ENCODE peak calls at places on chromosomes 12 and 14, in eight cellular contexts. One of them, this sample, is unnamed.

GRCh38 chr12:100955139-100955538 is 160.6 kb downstream of the ANO4 start:
- DNase-seq in activated naive CD4-positive, alpha-beta T cell: no peak
- DNase-seq in hippocampal formation: no peak
- DNase-seq in NCI-H748 treated with DMSO at 0.1 percent for 48 hours: no peak
- DNase-seq in T47D: no peak
- DNase-seq in activated CD4-positive, alpha-beta T cell treated with anti-CD3 and anti-CD28 coated beads, Interleukin-2, amount 50 U/mL, for 4 hours: no peak
- DNase-seq in pancreas: no peak
- DNase-seq in central memory CD4-positive, alpha-beta T cell: no peak
- DNase-seq in this sample: no peak

GRCh38 chr14:72433511-72433910 is 460.4 kb downstream of the DPF3 start:
- DNase-seq in central memory CD4-positive, alpha-beta T cell: no peak
- DNase-seq in activated naive CD4-positive, alpha-beta T cell: no peak
- DNase-seq in T47D: no peak
- DNase-seq in NCI-H748 treated with DMSO at 0.1 percent for 48 hours: no peak
- DNase-seq in pancreas: no peak
- DNase-seq in activated CD4-positive, alpha-beta T cell treated with anti-CD3 and anti-CD28 coated beads, Interleukin-2, amount 50 U/mL, for 4 hours: no peak
- DNase-seq in hippocampal formation: no peak
- DNase-seq in this sample: no peak

GRCh38 chr12:53145383-53145782 is 35.1 kb upstream of the ZNF740 start:
- DNase-seq in activated naive CD4-positive, alpha-beta T cell: no peak
- DNase-seq in pancreas: peak; percentile 16
- DNase-seq in activated CD4-positive, alpha-beta T cell treated with anti-CD3 and anti-CD28 coated beads, Interleukin-2, amount 50 U/mL, for 4 hours: no peak
- DNase-seq in hippocampal formation: no peak
- DNase-seq in central memory CD4-positive, alpha-beta T cell: no peak
- DNase-seq in T47D: no peak
- DNase-seq in NCI-H748 treated with DMSO at 0.1 percent for 48 hours: no peak
- DNase-seq in this sample: no peak

GRCh38 chr12:44154128-44154527 is 318.2 kb downstream of the TMEM117 start:
- DNase-seq in T47D: no peak
- DNase-seq in hippocampal formation: no peak
- DNase-seq in central memory CD4-positive, alpha-beta T cell: no peak
- DNase-seq in pancreas: no peak
- DNase-seq in activated naive CD4-positive, alpha-beta T cell: no peak
- DNase-seq in activated CD4-positive, alpha-beta T cell treated with anti-CD3 and anti-CD28 coated beads, Interleukin-2, amount 50 U/mL, for 4 hours: no peak
- DNase-seq in NCI-H748 treated with DMSO at 0.1 percent for 48 hours: no peak
- DNase-seq in this sample: no peak

GRCh38 chr12:125393569-125393968 is 328.3 kb downstream of the AACS start:
- DNase-seq in activated CD4-positive, alpha-beta T cell treated with anti-CD3 and anti-CD28 coated beads, Interleukin-2, amount 50 U/mL, for 4 hours: no peak
- DNase-seq in activated naive CD4-positive, alpha-beta T cell: no peak
- DNase-seq in NCI-H748 treated with DMSO at 0.1 percent for 48 hours: no peak
- DNase-seq in T47D: no peak
- DNase-seq in pancreas: no peak
- DNase-seq in hippocampal formation: no peak
- DNase-seq in central memory CD4-positive, alpha-beta T cell: no peak
- DNase-seq in this sample: no peak

GRCh38 chr12:16604853-16605252 is 1.1 kb downstream of the LMO3 start:
- DNase-seq in activated naive CD4-positive, alpha-beta T cell: no peak
- DNase-seq in NCI-H748 treated with DMSO at 0.1 percent for 48 hours: peak; percentile 46
- DNase-seq in pancreas: no peak
- DNase-seq in hippocampal formation: no peak
- DNase-seq in T47D: no peak
- DNase-seq in activated CD4-positive, alpha-beta T cell treated with anti-CD3 and anti-CD28 coated beads, Interleukin-2, amount 50 U/mL, for 4 hours: no peak
- DNase-seq in central memory CD4-positive, alpha-beta T cell: no peak
- DNase-seq in this sample: no peak

GRCh38 chr12:2384533-2385328 is 331.9 kb downstream of the CACNA1C start:
- DNase-seq in central memory CD4-positive, alpha-beta T cell: no peak
- DNase-seq in NCI-H748 treated with DMSO at 0.1 percent for 48 hours: no peak
- DNase-seq in pancreas: no peak
- DNase-seq in T47D: no peak
- DNase-seq in activated CD4-positive, alpha-beta T cell treated with anti-CD3 and anti-CD28 coated beads, Interleukin-2, amount 50 U/mL, for 4 hours: no peak
- DNase-seq in hippocampal formation: no peak
- DNase-seq in activated naive CD4-positive, alpha-beta T cell: no peak
- DNase-seq in this sample: no peak

GRCh38 chr12:49647280-49647679 is 23.9 kb downstream of the PRPF40B start:
- DNase-seq in NCI-H748 treated with DMSO at 0.1 percent for 48 hours: no peak
- DNase-seq in activated CD4-positive, alpha-beta T cell treated with anti-CD3 and anti-CD28 coated beads, Interleukin-2, amount 50 U/mL, for 4 hours: no peak
- DNase-seq in T47D: no peak
- DNase-seq in central memory CD4-positive, alpha-beta T cell: no peak
- DNase-seq in activated naive CD4-positive, alpha-beta T cell: no peak
- DNase-seq in pancreas: no peak
- DNase-seq in hippocampal formation: no peak
- DNase-seq in this sample: no peak

GRCh38 chr14:104367811-104368750 is 211.5 kb upstream of the C14orf180 start:
- DNase-seq in central memory CD4-positive, alpha-beta T cell: no peak
- DNase-seq in hippocampal formation: no peak
- DNase-seq in NCI-H748 treated with DMSO at 0.1 percent for 48 hours: no peak
- DNase-seq in pancreas: no peak
- DNase-seq in T47D: no peak
- DNase-seq in activated CD4-positive, alpha-beta T cell treated with anti-CD3 and anti-CD28 coated beads, Interleukin-2, amount 50 U/mL, for 4 hours: no peak
- DNase-seq in activated naive CD4-positive, alpha-beta T cell: no peak
- DNase-seq in this sample: no peak

GRCh38 chr12:452667-453210 is 7.0 kb upstream of the B4GALNT3 start:
- DNase-seq in central memory CD4-positive, alpha-beta T cell: peak; percentile 55
- DNase-seq in activated CD4-positive, alpha-beta T cell treated with anti-CD3 and anti-CD28 coated beads, Interleukin-2, amount 50 U/mL, for 4 hours: peak; percentile 38
- DNase-seq in activated naive CD4-positive, alpha-beta T cell: peak; percentile 25
- DNase-seq in hippocampal formation: no peak
- DNase-seq in NCI-H748 treated with DMSO at 0.1 percent for 48 hours: no peak
- DNase-seq in T47D: no peak
- DNase-seq in pancreas: no peak
- DNase-seq in this sample: no peak

GRCh38 chr12:40107098-40107802 is 1.4 kb upstream of the SLC2A13 start:
- DNase-seq in pancreas: peak; percentile 76
- DNase-seq in T47D: peak; percentile 73
- DNase-seq in hippocampal formation: peak; percentile 76
- DNase-seq in activated naive CD4-positive, alpha-beta T cell: peak; percentile 71
- DNase-seq in activated CD4-positive, alpha-beta T cell treated with anti-CD3 and anti-CD28 coated beads, Interleukin-2, amount 50 U/mL, for 4 hours: peak; percentile 86
- DNase-seq in central memory CD4-positive, alpha-beta T cell: peak; percentile 81
- DNase-seq in NCI-H748 treated with DMSO at 0.1 percent for 48 hours: peak; percentile 91
- DNase-seq in this sample: peak; percentile 44

GRCh38 chr14:92651793-92652382 is 96.5 kb downstream of the LGMN start:
- DNase-seq in central memory CD4-positive, alpha-beta T cell: peak; percentile 17
- DNase-seq in activated CD4-positive, alpha-beta T cell treated with anti-CD3 and anti-CD28 coated beads, Interleukin-2, amount 50 U/mL, for 4 hours: no peak
- DNase-seq in hippocampal formation: peak; percentile 11
- DNase-seq in pancreas: no peak
- DNase-seq in T47D: no peak
- DNase-seq in NCI-H748 treated with DMSO at 0.1 percent for 48 hours: no peak
- DNase-seq in activated naive CD4-positive, alpha-beta T cell: no peak
- DNase-seq in this sample: no peak

GRCh38 chr14:75222208-75222701 is 45.8 kb upstream of the TMED10 start:
- DNase-seq in T47D: no peak
- DNase-seq in activated naive CD4-positive, alpha-beta T cell: no peak
- DNase-seq in central memory CD4-positive, alpha-beta T cell: no peak
- DNase-seq in NCI-H748 treated with DMSO at 0.1 percent for 48 hours: no peak
- DNase-seq in hippocampal formation: no peak
- DNase-seq in activated CD4-positive, alpha-beta T cell treated with anti-CD3 and anti-CD28 coated beads, Interleukin-2, amount 50 U/mL, for 4 hours: no peak
- DNase-seq in pancreas: no peak
- DNase-seq in this sample: no peak

GRCh38 chr12:94829552-94829951 is 173.9 kb downstream of the NDUFA12 start:
- DNase-seq in central memory CD4-positive, alpha-beta T cell: no peak
- DNase-seq in activated CD4-positive, alpha-beta T cell treated with anti-CD3 and anti-CD28 coated beads, Interleukin-2, amount 50 U/mL, for 4 hours: no peak
- DNase-seq in activated naive CD4-positive, alpha-beta T cell: no peak
- DNase-seq in pancreas: no peak
- DNase-seq in hippocampal formation: no peak
- DNase-seq in T47D: no peak
- DNase-seq in NCI-H748 treated with DMSO at 0.1 percent for 48 hours: no peak
- DNase-seq in this sample: no peak

GRCh38 chr12:79402626-79403025 is 288.1 kb downstream of the PAWR start:
- DNase-seq in NCI-H748 treated with DMSO at 0.1 percent for 48 hours: no peak
- DNase-seq in hippocampal formation: no peak
- DNase-seq in activated naive CD4-positive, alpha-beta T cell: no peak
- DNase-seq in pancreas: no peak
- DNase-seq in activated CD4-positive, alpha-beta T cell treated with anti-CD3 and anti-CD28 coated beads, Interleukin-2, amount 50 U/mL, for 4 hours: no peak
- DNase-seq in central memory CD4-positive, alpha-beta T cell: no peak
- DNase-seq in T47D: no peak
- DNase-seq in this sample: no peak

GRCh38 chr14:103569436-103569835 is 6.7 kb downstream of the COA8 start:
- DNase-seq in NCI-H748 treated with DMSO at 0.1 percent for 48 hours: no peak
- DNase-seq in hippocampal formation: no peak
- DNase-seq in activated CD4-positive, alpha-beta T cell treated with anti-CD3 and anti-CD28 coated beads, Interleukin-2, amount 50 U/mL, for 4 hours: no peak
- DNase-seq in central memory CD4-positive, alpha-beta T cell: no peak
- DNase-seq in T47D: no peak
- DNase-seq in pancreas: no peak
- DNase-seq in activated naive CD4-positive, alpha-beta T cell: no peak
- DNase-seq in this sample: no peak

GRCh38 chr14:67487937-67488893 is at the start of gene TMEM229B:
- DNase-seq in NCI-H748 treated with DMSO at 0.1 percent for 48 hours: no peak
- DNase-seq in activated naive CD4-positive, alpha-beta T cell: peak; percentile 16
- DNase-seq in pancreas: no peak
- DNase-seq in hippocampal formation: peak; percentile 32
- DNase-seq in central memory CD4-positive, alpha-beta T cell: peak; percentile 84
- DNase-seq in activated CD4-positive, alpha-beta T cell treated with anti-CD3 and anti-CD28 coated beads, Interleukin-2, amount 50 U/mL, for 4 hours: peak; percentile 60
- DNase-seq in T47D: no peak
- DNase-seq in this sample: peak; percentile 4

GRCh38 chr14:21098134-21098891 is at the start of gene ZNF219:
- DNase-seq in hippocampal formation: peak; percentile 25
- DNase-seq in NCI-H748 treated with DMSO at 0.1 percent for 48 hours: peak; percentile 8
- DNase-seq in activated naive CD4-positive, alpha-beta T cell: no peak
- DNase-seq in pancreas: peak; percentile 54
- DNase-seq in central memory CD4-positive, alpha-beta T cell: peak; percentile 40
- DNase-seq in activated CD4-positive, alpha-beta T cell treated with anti-CD3 and anti-CD28 coated beads, Interleukin-2, amount 50 U/mL, for 4 hours: peak; percentile 12
- DNase-seq in T47D: no peak
- DNase-seq in this sample: peak; percentile 45

GRCh38 chr12:53414756-53415417 is 8.8 kb upstream of the AMHR2 start:
- DNase-seq in activated CD4-positive, alpha-beta T cell treated with anti-CD3 and anti-CD28 coated beads, Interleukin-2, amount 50 U/mL, for 4 hours: no peak
- DNase-seq in activated naive CD4-positive, alpha-beta T cell: no peak
- DNase-seq in hippocampal formation: no peak
- DNase-seq in T47D: no peak
- DNase-seq in pancreas: no peak
- DNase-seq in central memory CD4-positive, alpha-beta T cell: no peak
- DNase-seq in NCI-H748 treated with DMSO at 0.1 percent for 48 hours: no peak
- DNase-seq in this sample: no peak

GRCh38 chr12:55847033-55847432 is 4.3 kb upstream of the MMP19 start:
- DNase-seq in pancreas: no peak
- DNase-seq in NCI-H748 treated with DMSO at 0.1 percent for 48 hours: no peak
- DNase-seq in central memory CD4-positive, alpha-beta T cell: no peak
- DNase-seq in T47D: no peak
- DNase-seq in activated naive CD4-positive, alpha-beta T cell: no peak
- DNase-seq in activated CD4-positive, alpha-beta T cell treated with anti-CD3 and anti-CD28 coated beads, Interleukin-2, amount 50 U/mL, for 4 hours: no peak
- DNase-seq in hippocampal formation: no peak
- DNase-seq in this sample: no peak

GRCh38 chr12:65294863-65295262 is 16.4 kb downstream of the MSRB3 start:
- DNase-seq in activated naive CD4-positive, alpha-beta T cell: no peak
- DNase-seq in central memory CD4-positive, alpha-beta T cell: no peak
- DNase-seq in T47D: no peak
- DNase-seq in activated CD4-positive, alpha-beta T cell treated with anti-CD3 and anti-CD28 coated beads, Interleukin-2, amount 50 U/mL, for 4 hours: no peak
- DNase-seq in NCI-H748 treated with DMSO at 0.1 percent for 48 hours: no peak
- DNase-seq in pancreas: no peak
- DNase-seq in hippocampal formation: no peak
- DNase-seq in this sample: no peak

GRCh38 chr12:57238854-57239554 is 9.5 kb downstream of the SHMT2 start:
- DNase-seq in hippocampal formation: peak; percentile 82
- DNase-seq in pancreas: peak; percentile 75
- DNase-seq in T47D: peak; percentile 95
- DNase-seq in NCI-H748 treated with DMSO at 0.1 percent for 48 hours: peak; percentile 63
- DNase-seq in activated CD4-positive, alpha-beta T cell treated with anti-CD3 and anti-CD28 coated beads, Interleukin-2, amount 50 U/mL, for 4 hours: peak; percentile 80
- DNase-seq in activated naive CD4-positive, alpha-beta T cell: peak; percentile 87
- DNase-seq in central memory CD4-positive, alpha-beta T cell: peak; percentile 78
- DNase-seq in this sample: peak; percentile 74

GRCh38 chr14:64800000-64800399 is 79.7 kb downstream of the SPTB start:
- DNase-seq in pancreas: no peak
- DNase-seq in activated CD4-positive, alpha-beta T cell treated with anti-CD3 and anti-CD28 coated beads, Interleukin-2, amount 50 U/mL, for 4 hours: no peak
- DNase-seq in hippocampal formation: no peak
- DNase-seq in activated naive CD4-positive, alpha-beta T cell: no peak
- DNase-seq in NCI-H748 treated with DMSO at 0.1 percent for 48 hours: no peak
- DNase-seq in T47D: peak; percentile 68
- DNase-seq in central memory CD4-positive, alpha-beta T cell: no peak
- DNase-seq in this sample: no peak

GRCh38 chr14:68627868-68628604 is 164.8 kb downstream of the ZFP36L1 start:
- DNase-seq in T47D: peak; percentile 91
- DNase-seq in activated CD4-positive, alpha-beta T cell treated with anti-CD3 and anti-CD28 coated beads, Interleukin-2, amount 50 U/mL, for 4 hours: peak; percentile 57
- DNase-seq in activated naive CD4-positive, alpha-beta T cell: no peak
- DNase-seq in NCI-H748 treated with DMSO at 0.1 percent for 48 hours: no peak
- DNase-seq in central memory CD4-positive, alpha-beta T cell: peak; percentile 40
- DNase-seq in pancreas: peak; percentile 66
- DNase-seq in hippocampal formation: peak; percentile 80
- DNase-seq in this sample: peak; percentile 59